ENCODE peak calls at places on chromosome 16, in seven cellular contexts. Y is pancreas, I is fibroblast of lung, L is left ventricle myocardium inferior, W is transverse colon, O is adrenal gland, K is tibial nerve. T is an unnamed sample.

GRCh38 chr16:53922805-53923645 is 219.1 kb downstream of the FTO start:
- DNase-seq in I (peak; percentile 53), L (no peak), W (no peak), Y (no peak), K (no peak), O (no peak), T (no peak)

GRCh38 chr16:20675488-20676267 is 21.8 kb downstream of the ACSM1 start:
- DNase-seq in Y (peak; percentile 33), K (no peak), O (no peak), L (no peak), I (no peak), W (peak; percentile 79), T (no peak)

GRCh38 chr16:17827313-17827712 is 356.6 kb upstream of the XYLT1 start:
- DNase-seq in K (no peak), W (no peak), I (peak; percentile 42), Y (no peak), L (no peak), O (no peak), T (no peak)

GRCh38 chr16:84144301-84144858 is 597 bp downstream of the HSDL1 start:
- DNase-seq in W (peak; percentile 33), O (peak; percentile 25), L (peak; percentile 32), K (no peak), Y (no peak), I (peak; percentile 9), T (peak; percentile 66)

GRCh38 chr16:48409839-48410610 is 24.8 kb upstream of the SIAH1 start:
- DNase-seq in O (peak; percentile 87), W (peak; percentile 68), Y (no peak), L (no peak), K (no peak), I (peak; percentile 97), T (no peak)

GRCh38 chr16:69706256-69706974 is 19.9 kb downstream of the NQO1 start:
- DNase-seq in Y (no peak), W (no peak), I (peak; percentile 30), O (no peak), K (no peak), L (no peak), T (no peak)

GRCh38 chr16:84156342-84156784 is 11.3 kb downstream of the DNAAF1 start:
- DNase-seq in W (no peak), O (no peak), K (no peak), Y (no peak), I (peak; percentile 32), L (no peak), T (no peak)

GRCh38 chr16:81730090-81731051 is 48.7 kb upstream of the PLCG2 start:
- DNase-seq in O (peak; percentile 79), I (peak; percentile 80), Y (peak; percentile 90), W (peak; percentile 87), K (peak; percentile 70), L (peak; percentile 86), T (peak; percentile 93)

GRCh38 chr16:47732122-47732805 is 271.1 kb downstream of the PHKB start:
- DNase-seq in Y (no peak), W (no peak), O (no peak), L (no peak), I (peak; percentile 94), K (no peak), T (no peak)

GRCh38 chr16:85056211-85056748 is 28.7 kb downstream of the KIAA0513 start:
- DNase-seq in I (peak; percentile 57), W (no peak), K (no peak), O (no peak), L (no peak), Y (no peak), T (peak; percentile 76)

GRCh38 chr16:57253410-57253927 is 8.4 kb downstream of the ARL2BP start:
- DNase-seq in K (no peak), I (no peak), Y (no peak), W (no peak), L (no peak), O (no peak), T (no peak)

GRCh38 chr16:23466162-23466885 is 13.3 kb upstream of the COG7 start:
- DNase-seq in I (peak; percentile 76), L (no peak), Y (no peak), W (no peak), O (no peak), K (no peak), T (no peak)

GRCh38 chr16:66846831-66847230 is 2.6 kb downstream of the CA7 start:
- DNase-seq in Y (no peak), L (no peak), W (no peak), K (no peak), I (no peak), O (no peak), T (no peak)
- H3K27me3 ChIP-seq in Y (peaks cover 3% of the 10 kb centered on the region), L (peaks cover 62% of the 10 kb centered on the region), W (peaks cover 32% of the 10 kb centered on the region), K (peaks cover 42% of the 10 kb centered on the region), I (peaks cover 45% of the 10 kb centered on the region), O (peaks cover 22% of the 10 kb centered on the region), T (no peaks in the 10 kb centered on the region)

GRCh38 chr16:88782454-88783390 is 2.3 kb downstream of the PIEZO1 start:
- DNase-seq in W (no peak), Y (peak; percentile 15), O (peak; percentile 77), K (no peak), L (no peak), I (peak; percentile 75), T (no peak)
- H3K4me3 ChIP-seq in W (peak overlapping the region; percentile 87), Y (no peak overlapping the region), O (no peak overlapping the region), K (no peak overlapping the region), L (peak overlapping the region; percentile 81), I (peak overlapping the region; percentile 97), T (no peak overlapping the region)

DNA sequence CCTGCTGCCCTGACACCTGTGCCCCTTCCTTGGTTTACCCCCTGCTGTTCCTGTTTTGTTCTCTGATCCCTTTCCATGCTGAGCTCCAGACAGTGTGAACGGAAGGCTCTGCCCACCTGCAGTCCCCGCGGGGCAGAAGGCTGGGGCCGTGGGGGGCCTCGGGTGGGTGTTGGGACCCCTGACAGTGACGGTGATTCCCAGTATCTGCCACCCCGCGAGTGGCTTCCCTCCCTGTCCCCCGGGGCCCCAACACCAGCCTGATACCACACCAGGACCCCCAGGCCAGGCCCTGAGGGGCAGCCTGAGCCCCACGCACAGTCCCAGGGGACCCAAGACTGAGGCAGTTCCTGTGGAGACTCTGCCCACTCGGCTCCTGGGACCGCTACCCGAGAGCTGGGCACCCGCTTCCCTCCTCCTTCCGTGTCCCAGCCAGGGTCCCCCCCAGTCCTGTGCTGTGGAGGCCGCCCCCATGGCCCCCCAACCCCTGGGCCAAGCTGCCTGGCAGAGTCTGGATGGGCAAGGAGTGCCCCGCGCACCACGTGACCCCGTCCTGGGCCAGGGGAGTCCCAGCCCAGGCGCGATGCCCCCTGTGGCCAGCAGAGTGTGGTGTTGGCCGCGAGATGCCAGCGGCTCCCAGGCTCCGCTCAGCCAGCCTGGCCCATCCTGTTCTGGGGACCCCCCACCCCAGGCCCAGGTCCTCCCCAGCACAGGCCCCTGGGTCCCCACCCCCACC is 10.0 kb upstream of the C1QTNF8 start:
- DNase-seq in Y (peak; percentile 88), K (no peak), L (peak; percentile 47), O (peak; percentile 67), I (peak; percentile 42), W (peak; percentile 59), T (peak; percentile 62)
- H3K27me3 ChIP-seq in Y (no peaks in the 10 kb centered on the region), K (peaks cover 93% of the 10 kb centered on the region), L (peaks cover 96% of the 10 kb centered on the region), O (peaks cover 12% of the 10 kb centered on the region), I (peaks cover 5% of the 10 kb centered on the region), W (peaks cover 81% of the 10 kb centered on the region), T (no peaks in the 10 kb centered on the region)

GRCh38 chr16:14015461-14015860 is 55.7 kb upstream of the MRTFB start:
- DNase-seq in I (no peak), O (no peak), L (no peak), Y (no peak), K (no peak), W (no peak), T (no peak)

GRCh38 chr16:14014284-14014625 is 56.9 kb upstream of the MRTFB start:
- DNase-seq in I (no peak), O (no peak), K (no peak), L (no peak), W (no peak), Y (no peak), T (no peak)

GRCh38 chr16:14013571-14014283 is 57.4 kb upstream of the MRTFB start:
- DNase-seq in Y (no peak), K (no peak), O (peak; percentile 53), L (no peak), W (no peak), I (peak; percentile 99), T (no peak)

GRCh38 chr16:14015017-14015416 is 56.1 kb upstream of the MRTFB start:
- DNase-seq in Y (no peak), L (no peak), O (no peak), K (no peak), I (peak; percentile 30), W (no peak), T (no peak)

DNA sequence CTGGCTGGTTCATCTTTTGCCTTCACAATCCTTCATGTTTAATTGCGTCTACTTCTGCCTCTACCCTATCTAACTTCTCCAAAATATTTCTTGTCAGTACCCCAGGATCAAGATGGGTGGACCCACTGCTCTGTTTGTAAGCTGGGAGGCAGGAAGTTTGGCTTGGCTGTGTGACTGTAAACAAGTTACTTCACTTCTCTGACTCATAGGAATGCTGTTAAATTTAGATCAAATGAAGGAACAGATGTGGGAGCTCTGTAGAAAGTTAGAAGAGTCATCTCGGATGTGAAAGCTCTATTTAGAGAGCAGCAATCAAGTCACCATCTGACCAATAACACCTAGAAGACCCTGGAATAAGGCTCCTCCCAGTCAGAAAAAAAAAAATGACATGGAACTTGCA is 55.2 kb upstream of the MRTFB start:
- DNase-seq in I (peak; percentile 93), L (no peak), Y (no peak), W (no peak), K (no peak), O (peak; percentile 68), T (no peak)
- H3K4me3 ChIP-seq in I (no peak overlapping the region), L (peak overlapping the region; percentile 51), Y (no peak overlapping the region), W (no peak overlapping the region), K (no peak overlapping the region), O (no peak overlapping the region), T (peak overlapping the region; percentile 40)

GRCh38 chr16:59121411-59121810 is 387.3 kb upstream of the GOT2 start:
- DNase-seq in Y (no peak), O (no peak), K (no peak), L (no peak), W (no peak), I (no peak), T (no peak)
- H3K27me3 ChIP-seq in Y (no peaks in the 10 kb centered on the region), O (no peaks in the 10 kb centered on the region), K (no peaks in the 10 kb centered on the region), L (no peaks in the 10 kb centered on the region), W (no peaks in the 10 kb centered on the region), I (no peaks in the 10 kb centered on the region), T (no peaks in the 10 kb centered on the region)

DNA sequence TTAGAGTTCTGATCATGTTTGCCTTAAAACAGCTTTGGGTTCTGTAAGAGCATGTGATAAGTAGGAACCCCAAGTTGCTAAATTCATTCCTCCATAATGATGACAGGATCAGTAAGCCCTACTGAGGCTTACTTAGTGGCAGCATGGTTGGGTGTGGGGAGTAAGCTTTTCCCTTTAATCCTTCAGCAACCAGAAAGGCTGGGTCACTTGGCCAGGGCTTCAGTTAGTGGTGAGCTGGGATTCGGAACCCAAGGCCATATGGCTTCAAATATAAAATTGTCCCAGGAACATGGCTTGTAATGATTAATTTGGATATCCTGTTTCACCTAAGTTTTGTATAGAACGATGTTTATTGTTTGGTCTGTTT is 850 bp downstream of the GINS3 start:
- DNase-seq in O (no peak), Y (no peak), W (no peak), I (no peak), L (no peak), K (no peak), T (no peak)
- H3K4me3 ChIP-seq in O (no peak overlapping the region), Y (peak overlapping the region; percentile 97), W (peak overlapping the region; percentile 91), I (peak overlapping the region; percentile 94), L (peak overlapping the region; percentile 91), K (peak overlapping the region; percentile 97), T (peak overlapping the region; percentile 94)

GRCh38 chr16:49493836-49494235 is 120.2 kb downstream of the C16orf78 start:
- DNase-seq in W (no peak), K (no peak), L (no peak), O (no peak), Y (no peak), I (no peak), T (no peak)
- H3K27me3 ChIP-seq in W (no peaks in the 10 kb centered on the region), K (no peaks in the 10 kb centered on the region), L (peaks cover 8% of the 10 kb centered on the region), O (no peaks in the 10 kb centered on the region), Y (no peaks in the 10 kb centered on the region), I (no peaks in the 10 kb centered on the region), T (no peaks in the 10 kb centered on the region)

GRCh38 chr16:31141489-31142108 is 6.1 kb upstream of the PRSS8 start:
- DNase-seq in Y (peak; percentile 70), L (no peak), I (no peak), O (peak; percentile 83), W (no peak), K (no peak), T (peak; percentile 76)
- H3K4me3 ChIP-seq in Y (no peak overlapping the region), L (peak overlapping the region; percentile 60), I (peak overlapping the region; percentile 39), O (no peak overlapping the region), W (peak overlapping the region; percentile 16), K (peak overlapping the region; percentile 13), T (peak overlapping the region; percentile 16)

T was measured in right cardiac atrium.